ENCODE peak calls at places on chromosomes 2 and 18, in ten cellular contexts. I, C, E, H, Y, L, A, U, V and B are unnamed samples.

GRCh38 chr2:240186191-240186725 is 45.8 kb upstream of the OTOS start:
- DNase-seq in I (no peak), C (no peak), E (no peak), H (no peak), Y (no peak), L (no peak), A (no peak), U (no peak), V (no peak), B (no peak)

GRCh38 chr2:72198532-72199241 is 51.0 kb upstream of the CYP26B1 start:
- DNase-seq in I (no peak), C (no peak), E (no peak), H (no peak), Y (no peak), L (no peak), A (peak; percentile 88), U (peak; percentile 49), V (no peak), B (no peak)

GRCh38 chr2:145431181-145431951 is 911.4 kb upstream of the ZEB2 start:
- DNase-seq in I (peak; percentile 63), C (no peak), E (peak; percentile 32), H (no peak), Y (no peak), L (no peak), A (peak; percentile 3), U (no peak), V (peak; percentile 5), B (no peak)

GRCh38 chr2:230762317-230762896 is 49.8 kb downstream of the CAB39 start:
- DNase-seq in I (peak; percentile 62), C (peak; percentile 60), E (peak; percentile 21), H (no peak), Y (no peak), L (no peak), A (no peak), U (peak; percentile 52), V (peak; percentile 55), B (no peak)

GRCh38 chr18:10851824-10852225 is 297.5 kb downstream of the PIEZO2 start:
- DNase-seq in I (peak; percentile 62), C (peak; percentile 81), E (peak; percentile 62), H (no peak), Y (no peak), L (no peak), A (peak; percentile 85), U (peak; percentile 70), V (peak; percentile 70), B (peak; percentile 64)

GRCh38 chr2:233005096-233005495 is 8.0 kb downstream of the NGEF start:
- DNase-seq in I (no peak), C (no peak), E (no peak), H (no peak), Y (no peak), L (peak; percentile 25), A (no peak), U (no peak), V (no peak), B (no peak)

GRCh38 chr2:1729264-1729663 is 15.1 kb downstream of the PXDN start:
- DNase-seq in I (no peak), C (no peak), E (no peak), H (no peak), Y (no peak), L (no peak), A (no peak), U (no peak), V (no peak), B (no peak)

GRCh38 chr2:240972636-240973521 is 25.5 kb upstream of the SNED1 start:
- DNase-seq in I (no peak), C (no peak), E (no peak), H (peak; percentile 11), Y (peak; percentile 46), L (no peak), A (peak; percentile 60), U (no peak), V (no peak), B (no peak)

GRCh38 chr2:177239053-177239452 is 25.5 kb downstream of the NFE2L2 start:
- DNase-seq in I (no peak), C (no peak), E (no peak), H (no peak), Y (no peak), L (no peak), A (no peak), U (no peak), V (no peak), B (no peak)

GRCh38 chr2:177234267-177234666 is 21.7 kb downstream of the HNRNPA3 start:
- DNase-seq in I (no peak), C (no peak), E (no peak), H (no peak), Y (no peak), L (no peak), A (no peak), U (no peak), V (no peak), B (no peak)

GRCh38 chr2:177232098-177232704 is 19.6 kb downstream of the HNRNPA3 start:
- DNase-seq in I (no peak), C (no peak), E (no peak), H (no peak), Y (no peak), L (no peak), A (no peak), U (no peak), V (no peak), B (no peak)

GRCh38 chr2:177237932-177238331 is 25.3 kb downstream of the HNRNPA3 start:
- DNase-seq in I (no peak), C (no peak), E (no peak), H (no peak), Y (no peak), L (no peak), A (no peak), U (no peak), V (no peak), B (no peak)

DNA sequence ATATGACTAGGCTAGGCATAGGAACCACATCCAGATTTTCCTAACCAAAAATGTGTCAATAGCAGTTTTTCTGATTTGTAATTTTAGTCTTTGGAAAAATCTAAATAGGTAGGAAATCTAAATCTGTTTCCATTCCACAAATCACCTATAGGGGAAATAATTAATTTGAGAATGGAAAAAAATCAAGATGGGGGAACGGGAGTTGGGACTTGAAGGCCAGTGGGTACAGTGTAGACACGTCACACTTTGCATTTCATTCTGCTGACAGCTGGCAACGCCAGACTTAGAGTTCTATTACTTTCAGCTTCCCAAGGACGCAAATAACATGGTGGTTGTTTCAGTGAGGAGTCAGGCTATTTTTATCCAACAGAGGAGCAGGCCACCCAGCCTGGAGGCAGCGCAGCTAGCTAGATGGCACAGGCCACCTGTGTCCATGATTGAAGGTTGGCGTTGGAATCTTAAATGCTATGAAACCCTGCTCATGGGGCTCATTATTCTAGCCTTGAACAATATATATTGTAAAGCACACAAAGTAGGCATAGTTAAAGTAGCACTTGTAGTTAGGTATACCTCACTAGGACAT is 23.4 kb downstream of the HNRNPA3 start:
- DNase-seq in I (no peak), C (no peak), E (peak; percentile 32), H (no peak), Y (no peak), L (no peak), A (no peak), U (no peak), V (no peak), B (no peak)
- H3K4me3 ChIP-seq in I (no peak overlapping the region), C (no peak overlapping the region), E (no peak overlapping the region), H (no peak overlapping the region), Y (no peak overlapping the region), L (no peak overlapping the region), A (no peak overlapping the region), U (no peak overlapping the region), V (no peak overlapping the region), B (no peak overlapping the region)

GRCh38 chr2:136234261-136234660 is 116.3 kb upstream of the CXCR4 start:
- DNase-seq in I (no peak), C (no peak), E (no peak), H (no peak), Y (no peak), L (no peak), A (no peak), U (no peak), V (no peak), B (no peak)

GRCh38 chr2:136235451-136236418 is 117.8 kb upstream of the CXCR4 start:
- DNase-seq in I (no peak), C (no peak), E (no peak), H (no peak), Y (no peak), L (no peak), A (peak; percentile 99), U (peak; percentile 88), V (no peak), B (no peak)

GRCh38 chr2:136238552-136239346 is 120.8 kb upstream of the CXCR4 start:
- DNase-seq in I (peak; percentile 33), C (peak; percentile 78), E (no peak), H (no peak), Y (no peak), L (peak; percentile 76), A (peak; percentile 75), U (peak; percentile 89), V (no peak), B (peak; percentile 70)

GRCh38 chr2:136242100-136242499 is 124.2 kb upstream of the CXCR4 start:
- DNase-seq in I (no peak), C (no peak), E (no peak), H (no peak), Y (no peak), L (no peak), A (no peak), U (peak; percentile 60), V (no peak), B (no peak)

DNA sequence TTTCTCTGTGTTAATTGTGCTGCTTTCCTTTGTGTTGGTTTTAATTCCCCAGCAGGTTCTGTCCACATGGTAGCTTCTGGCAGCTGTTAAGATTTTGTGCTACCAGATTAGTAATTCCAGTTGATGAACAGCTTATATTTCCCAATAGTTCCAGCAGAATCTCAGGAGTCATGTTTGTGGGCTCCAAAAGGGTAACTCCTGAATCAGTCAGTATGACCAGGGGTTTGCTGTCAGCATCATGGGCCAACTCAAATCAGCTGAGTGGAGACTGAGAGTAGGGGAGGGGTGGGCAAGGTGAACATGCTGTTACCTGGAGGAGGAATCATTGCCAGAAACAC is 120.2 kb upstream of the CXCR4 start:
- DNase-seq in I (no peak), C (no peak), E (no peak), H (no peak), Y (no peak), L (no peak), A (peak; percentile 76), U (no peak), V (no peak), B (no peak)
- TF ChIP-seq CTCF in I (no peak), C (no peak), E (no peak), H (no peak), Y (no peak), L (no peak), A (no peak), U (no peak), V (no peak), B (no peak)

GRCh38 chr18:44914028-44914427 is 233.3 kb downstream of the SETBP1 start:
- DNase-seq in I (no peak), C (no peak), E (no peak), H (no peak), Y (no peak), L (no peak), A (no peak), U (no peak), V (no peak), B (no peak)

GRCh38 chr18:44916429-44917183 is 235.9 kb downstream of the SETBP1 start:
- DNase-seq in I (no peak), C (no peak), E (no peak), H (no peak), Y (no peak), L (no peak), A (no peak), U (no peak), V (no peak), B (no peak)

GRCh38 chr18:44915213-44915612 is 234.5 kb downstream of the SETBP1 start:
- DNase-seq in I (no peak), C (no peak), E (no peak), H (no peak), Y (no peak), L (no peak), A (no peak), U (no peak), V (no peak), B (no peak)

GRCh38 chr18:44917184-44917864 is 236.6 kb downstream of the SETBP1 start:
- DNase-seq in I (no peak), C (no peak), E (no peak), H (no peak), Y (no peak), L (no peak), A (peak; percentile 28), U (no peak), V (no peak), B (no peak)

DNA sequence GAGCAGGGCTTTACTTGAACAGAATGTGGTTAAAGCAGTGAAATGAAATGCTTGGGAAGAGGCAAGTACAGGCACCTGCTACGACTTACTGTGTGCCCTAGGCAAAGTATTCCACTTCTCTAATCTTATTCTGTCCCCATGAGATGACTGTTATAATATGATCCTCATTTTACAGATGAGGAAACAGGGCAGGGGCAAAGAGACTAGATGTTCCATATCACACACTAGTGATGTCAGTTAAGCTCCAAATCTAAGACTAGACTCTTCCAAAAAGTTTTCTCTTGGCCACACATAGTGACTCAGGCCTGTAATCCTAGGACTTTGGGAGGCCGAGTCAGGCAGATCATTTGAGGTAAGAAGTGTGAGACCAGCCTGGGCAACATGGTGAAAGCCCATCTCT is 235.0 kb downstream of the SETBP1 start:
- DNase-seq in I (no peak), C (no peak), E (no peak), H (no peak), Y (no peak), L (no peak), A (no peak), U (no peak), V (no peak), B (no peak)
- H3K4me3 ChIP-seq in I (no peak overlapping the region), C (no peak overlapping the region), E (no peak overlapping the region), H (no peak overlapping the region), Y (no peak overlapping the region), L (no peak overlapping the region), A (no peak overlapping the region), U (no peak overlapping the region), V (no peak overlapping the region), B (no peak overlapping the region)

DNA sequence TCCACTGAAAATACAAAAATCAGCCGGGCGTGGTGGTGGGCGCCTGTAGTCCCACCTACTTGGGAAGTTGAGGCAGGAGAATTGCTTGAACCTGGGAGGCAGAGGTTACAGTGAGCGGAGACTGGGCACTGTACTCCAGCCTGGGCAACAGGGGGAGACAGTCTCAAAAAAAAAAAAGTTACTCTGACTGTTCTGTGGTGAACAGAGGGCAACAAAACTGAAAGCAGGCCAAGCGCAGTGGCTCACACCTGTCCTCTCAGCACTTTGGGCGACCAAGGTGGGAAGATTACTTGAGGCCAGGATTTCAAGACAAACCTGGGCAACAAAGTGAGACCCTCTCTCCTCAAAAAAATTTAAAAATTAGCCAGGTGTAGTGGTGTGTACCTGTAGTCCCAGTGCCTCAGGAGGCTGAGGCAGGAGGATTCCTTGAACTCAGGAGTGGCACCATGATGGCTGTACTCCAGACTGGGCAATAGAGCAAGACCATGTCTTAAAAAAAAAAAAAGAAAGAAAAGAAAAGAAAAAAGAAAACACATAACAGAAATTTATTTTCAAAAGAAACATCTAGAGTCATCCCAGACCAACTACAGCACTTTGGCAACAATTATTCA is 13.6 kb upstream of the RTN4 start:
- DNase-seq in I (no peak), C (peak; percentile 41), E (no peak), H (no peak), Y (no peak), L (no peak), A (no peak), U (no peak), V (peak; percentile 32), B (no peak)
- TF ChIP-seq CTCF in I (peak; percentile 29), C (peak; percentile 8), E (no peak), H (no peak), Y (peak; percentile 17), L (no peak), A (no peak), U (peak; percentile 4), V (peak; percentile 39), B (no peak)